ENCODE peak calls at places on chromosomes 2 and 18, in ten cellular contexts. P is fibroblast of lung, C is mammary epithelial cell, B is neural progenitor cell, W is mesenchymal stem cell, L is IMR-90, R is HCT116, F is HepG2, Y is hepatocyte, D is K562. I is an unnamed sample.
A peak's percentile ranks its signal among the peaks of the same experiment; 100 is the strongest.

GRCh38 chr18:78793313-78793712 is 186.3 kb upstream of the SALL3 start:
- DNase-seq in W (no peak), D (no peak), Y (no peak), R (no peak), C (no peak), F (no peak), B (no peak), L (no peak), P (no peak), I (no peak)

GRCh38 chr2:126668254-126668653 is 12.3 kb downstream of the GYPC start:
- DNase-seq in F (no peak), B (no peak), P (no peak), R (no peak), W (peak; percentile 42), D (no peak), L (no peak), Y (no peak), C (no peak), I (no peak)

GRCh38 chr2:232300894-232301387 is 77.6 kb upstream of the ALPP start:
- DNase-seq in L (peak; percentile 29), C (no peak), F (peak; percentile 98), P (no peak), B (no peak), W (peak; percentile 46), Y (peak; percentile 67), R (no peak), D (no peak), I (peak; percentile 92)

GRCh38 chr2:61575447-61575859 is 37.3 kb upstream of the XPO1 start:
- DNase-seq in F (no peak), C (no peak), D (no peak), R (no peak), Y (no peak), B (no peak), W (no peak), P (peak; percentile 20), L (no peak), I (no peak)

GRCh38 chr2:127640082-127641072 is 5.6 kb upstream of the GPR17 start:
- DNase-seq in C (no peak), W (no peak), F (peak; percentile 44), R (no peak), D (peak; percentile 34), P (no peak), L (no peak), B (peak; percentile 56), Y (no peak), I (no peak)

GRCh38 chr2:238722181-238722580 is 125.7 kb upstream of the TWIST2 start:
- DNase-seq in F (no peak), Y (no peak), B (no peak), L (no peak), W (no peak), D (no peak), P (no peak), R (no peak), C (no peak), I (no peak)

GRCh38 chr2:45637440-45637839 is 14.0 kb upstream of the PRKCE start:
- DNase-seq in D (no peak), C (peak; percentile 80), R (no peak), P (peak; percentile 82), Y (no peak), W (peak; percentile 59), B (no peak), L (peak; percentile 85), F (no peak), I (no peak)

GRCh38 chr2:231711677-231712461 is 3.5 kb downstream of the PTMA start:
- DNase-seq in B (no peak), R (no peak), P (no peak), L (no peak), F (no peak), D (no peak), C (peak; percentile 32), Y (no peak), W (peak; percentile 15), I (no peak)

GRCh38 chr18:51107594-51108305 is 77.7 kb downstream of the SMAD4 start:
- DNase-seq in F (no peak), L (peak; percentile 10), B (no peak), D (no peak), P (no peak), Y (peak; percentile 41), R (no peak), W (peak; percentile 7), C (no peak), I (no peak)

GRCh38 chr18:58687871-58688308 is 16.6 kb downstream of the MALT1 start:
- DNase-seq in F (no peak), P (no peak), W (no peak), C (no peak), R (no peak), L (no peak), B (no peak), Y (no peak), D (no peak), I (no peak)

GRCh38 chr2:235605306-235605998 is 111.6 kb downstream of the AGAP1 start:
- DNase-seq in P (peak; percentile 95), C (peak; percentile 87), D (peak; percentile 20), B (peak; percentile 94), F (no peak), W (peak; percentile 93), R (no peak), Y (peak; percentile 83), L (peak; percentile 94), I (no peak)
- H3K4me3 ChIP-seq in P (no peak overlapping the region), C (no peak overlapping the region), D (no peak overlapping the region), B (no peak overlapping the region), F (no peak overlapping the region), W (no peak overlapping the region), R (no peak overlapping the region), Y (no peak overlapping the region), L (no peak overlapping the region), I (no peak overlapping the region)

GRCh38 chr2:65541773-65542172 is 109.4 kb upstream of the SPRED2 start:
- DNase-seq in C (no peak), W (no peak), D (no peak), P (no peak), L (no peak), B (no peak), F (no peak), Y (no peak), R (no peak), I (no peak)

GRCh38 chr2:65546406-65546805 is 114.0 kb upstream of the SPRED2 start:
- DNase-seq in Y (no peak), R (no peak), D (no peak), F (no peak), C (no peak), L (no peak), W (no peak), B (no peak), P (no peak), I (no peak)

GRCh38 chr2:65548571-65549261 is 116.3 kb upstream of the SPRED2 start:
- DNase-seq in F (no peak), P (peak; percentile 49), B (no peak), L (peak; percentile 24), D (no peak), W (no peak), C (no peak), Y (no peak), R (no peak), I (no peak)

GRCh38 chr2:65549262-65550036 is 117.0 kb upstream of the SPRED2 start:
- DNase-seq in F (no peak), L (no peak), R (no peak), D (no peak), Y (no peak), W (no peak), P (no peak), C (no peak), B (no peak), I (no peak)

DNA sequence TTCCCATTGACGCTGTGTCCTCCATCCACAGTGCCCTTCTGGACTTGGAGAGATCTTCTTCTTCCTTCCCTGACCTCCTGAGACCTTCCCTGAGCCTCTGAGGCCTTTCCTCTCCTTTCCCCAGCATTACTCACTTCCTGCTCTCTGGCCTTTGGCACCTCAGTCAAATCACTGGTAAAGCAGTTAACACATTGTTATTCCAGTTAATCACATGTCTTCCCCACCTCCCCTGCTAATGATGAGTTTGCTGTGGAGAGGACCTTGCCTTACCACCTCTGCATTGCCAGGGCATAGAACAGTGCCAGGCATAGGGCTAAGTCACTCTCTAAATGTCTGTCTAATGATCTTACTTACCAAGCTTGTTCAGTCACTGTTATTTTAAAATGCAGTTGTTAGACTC is 113.4 kb upstream of the SPRED2 start:
- DNase-seq in W (peak; percentile 65), R (no peak), P (peak; percentile 53), L (peak; percentile 10), F (no peak), Y (peak; percentile 27), B (no peak), C (peak; percentile 47), D (no peak), I (peak; percentile 77)
- H2AFZ ChIP-seq in W (no peak overlapping the region), R (peak overlapping the region; percentile 64), P (no peak overlapping the region), L (no peak overlapping the region), F (no peak overlapping the region), Y (no peak overlapping the region), B (no peak overlapping the region), C (peak overlapping the region; percentile 1), D (no peak overlapping the region), I (no peak overlapping the region)

GRCh38 chr2:13240789-13241487 is 524.2 kb downstream of the TRIB2 start:
- DNase-seq in W (no peak), F (no peak), P (no peak), R (no peak), C (no peak), B (no peak), L (no peak), D (no peak), Y (no peak), I (no peak)
- H3K4me3 ChIP-seq in W (no peak overlapping the region), F (no peak overlapping the region), P (no peak overlapping the region), R (no peak overlapping the region), C (no peak overlapping the region), B (no peak overlapping the region), L (no peak overlapping the region), D (no peak overlapping the region), Y (no peak overlapping the region), I (no peak overlapping the region)

GRCh38 chr2:119747311-119747710 is 12.4 kb upstream of the PTPN4 start:
- DNase-seq in F (no peak), R (no peak), L (no peak), P (no peak), D (no peak), Y (no peak), W (no peak), B (no peak), C (no peak), I (no peak)

GRCh38 chr2:119748135-119748534 is 11.6 kb upstream of the PTPN4 start:
- DNase-seq in L (no peak), R (no peak), P (peak; percentile 18), Y (no peak), D (no peak), B (no peak), W (no peak), F (no peak), C (no peak), I (peak; percentile 12)

GRCh38 chr2:119745566-119745965 is 14.2 kb upstream of the PTPN4 start:
- DNase-seq in D (no peak), P (no peak), R (no peak), L (no peak), F (no peak), Y (no peak), W (no peak), C (no peak), B (no peak), I (no peak)

GRCh38 chr2:119744335-119744939 is 15.3 kb upstream of the PTPN4 start:
- DNase-seq in C (peak; percentile 90), F (peak; percentile 60), W (no peak), B (no peak), L (peak; percentile 18), P (peak; percentile 50), Y (peak; percentile 37), D (no peak), R (peak; percentile 49), I (peak; percentile 70)

DNA sequence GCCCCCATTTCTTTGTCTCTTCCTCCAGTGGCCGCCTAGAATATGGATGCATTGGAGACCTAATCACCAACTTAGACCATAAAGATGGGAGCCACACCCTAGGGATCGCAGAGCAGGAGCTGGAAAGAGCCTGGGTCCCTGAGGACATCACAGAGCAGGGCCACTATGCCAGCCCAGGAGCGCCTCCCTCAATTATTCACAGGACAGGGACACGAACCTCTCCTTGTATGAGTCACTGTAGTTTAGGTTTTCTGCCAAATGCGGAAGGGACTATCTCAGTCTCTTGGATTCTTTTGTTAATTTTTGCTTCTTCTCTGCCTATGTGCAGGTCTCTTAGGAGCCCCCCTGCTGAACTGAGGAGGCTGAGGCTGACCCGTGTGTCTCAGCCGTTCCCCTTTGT is 12.9 kb upstream of the PTPN4 start:
- DNase-seq in Y (no peak), W (no peak), D (no peak), L (peak; percentile 17), R (no peak), B (no peak), F (no peak), P (peak; percentile 55), C (peak; percentile 6), I (peak; percentile 49)
- H2AFZ ChIP-seq in Y (no peak overlapping the region), W (no peak overlapping the region), D (no peak overlapping the region), L (no peak overlapping the region), R (peak overlapping the region; percentile 56), B (peak overlapping the region; percentile 22), F (no peak overlapping the region), P (no peak overlapping the region), C (no peak overlapping the region), I (no peak overlapping the region)